ENCODE peak calls at places on chromosomes 5 and 9, in six cellular contexts. G is K562, F is prostate gland, J is erythroblast, X is GM12892, A is A549. I is an unnamed sample.

GRCh38 chr9:107258919-107259318 is 24.2 kb upstream of the RAD23B start:
- DNase-seq in G (no peak), A (no peak), F (no peak), J (no peak), X (no peak), I (no peak)

GRCh38 chr9:101176384-101176783 is 147.9 kb downstream of the PLPPR1 start:
- DNase-seq in A (no peak), X (no peak), G (peak; percentile 15), F (no peak), J (peak; percentile 17), I (peak; percentile 10)

GRCh38 chr9:38423939-38424843 is at the start of gene IGFBPL1:
- DNase-seq in J (peak; percentile 2), A (peak; percentile 79), G (no peak), X (no peak), F (no peak), I (no peak)

GRCh38 chr9:101387871-101388506 is 3.2 kb upstream of the BAAT start:
- DNase-seq in A (no peak), J (peak; percentile 66), G (no peak), X (no peak), F (no peak), I (peak; percentile 58)

GRCh38 chr5:94785111-94785510 is 166.6 kb downstream of the SLF1 start:
- DNase-seq in J (no peak), A (no peak), X (no peak), F (no peak), G (no peak), I (no peak)

GRCh38 chr5:61232490-61232889 is 70.2 kb upstream of the SMIM15 start:
- DNase-seq in A (no peak), X (no peak), J (no peak), F (no peak), G (no peak), I (no peak)

GRCh38 chr5:159210846-159211245 is 1.5 kb upstream of the RNF145 start:
- DNase-seq in X (no peak), G (peak; percentile 20), F (no peak), J (peak; percentile 65), A (no peak), I (no peak)

GRCh38 chr5:99037668-99038067 is 108.9 kb upstream of the CHD1 start:
- DNase-seq in F (no peak), A (no peak), J (no peak), X (no peak), G (no peak), I (no peak)

GRCh38 chr5:11324521-11325289 is 563.7 kb upstream of the DAP start:
- DNase-seq in J (no peak), F (no peak), X (no peak), G (no peak), A (no peak), I (no peak)

GRCh38 chr9:129624168-129624759 is 1.7 kb upstream of the NTMT1 start:
- DNase-seq in F (no peak), X (no peak), A (peak; percentile 79), J (peak; percentile 74), G (peak; percentile 59), I (peak; percentile 45)

GRCh38 chr5:103245773-103246172 is 12.8 kb upstream of the MACIR start:
- DNase-seq in F (no peak), G (no peak), J (no peak), X (no peak), A (no peak), I (no peak)
- TF ChIP-seq POLR2A in F (no peak), G (no peak), J (no peak), X (no peak), A (no peak), I (no peak)

DNA sequence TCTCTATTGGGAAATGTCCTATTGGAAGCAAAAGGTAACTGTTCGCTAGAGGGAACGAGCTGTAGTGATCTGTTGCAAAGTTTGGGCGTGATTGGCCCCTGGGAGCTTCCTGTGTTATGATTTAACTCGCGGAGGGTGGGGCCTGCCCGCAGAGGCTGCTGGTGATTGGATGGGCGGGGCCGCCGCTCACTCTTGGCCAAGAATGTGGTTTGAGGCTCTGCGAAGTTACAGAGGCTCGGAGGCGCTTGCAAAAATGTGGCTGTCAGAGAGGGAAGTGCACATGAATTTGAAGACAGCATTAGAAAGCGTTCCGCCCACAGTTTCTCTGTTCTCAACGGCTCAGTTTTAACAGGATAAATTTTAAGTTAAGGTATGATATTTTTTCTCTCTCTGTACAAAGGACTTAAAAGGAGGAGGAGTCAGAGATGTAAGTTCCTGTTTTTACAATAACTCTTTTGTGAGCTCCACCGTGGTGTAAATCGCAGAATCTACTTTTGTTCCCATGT is 46.9 kb downstream of the CNTRL start:
- DNase-seq in J (peak; percentile 94), F (peak; percentile 99), X (peak; percentile 39), A (peak; percentile 77), G (peak; percentile 90), I (peak; percentile 90)
- TF ChIP-seq POLR2A in J (peak; percentile 38), F (peak; percentile 71), X (peak; percentile 78), A (peak; percentile 25), G (peak; percentile 75), I (peak; percentile 78)

DNA sequence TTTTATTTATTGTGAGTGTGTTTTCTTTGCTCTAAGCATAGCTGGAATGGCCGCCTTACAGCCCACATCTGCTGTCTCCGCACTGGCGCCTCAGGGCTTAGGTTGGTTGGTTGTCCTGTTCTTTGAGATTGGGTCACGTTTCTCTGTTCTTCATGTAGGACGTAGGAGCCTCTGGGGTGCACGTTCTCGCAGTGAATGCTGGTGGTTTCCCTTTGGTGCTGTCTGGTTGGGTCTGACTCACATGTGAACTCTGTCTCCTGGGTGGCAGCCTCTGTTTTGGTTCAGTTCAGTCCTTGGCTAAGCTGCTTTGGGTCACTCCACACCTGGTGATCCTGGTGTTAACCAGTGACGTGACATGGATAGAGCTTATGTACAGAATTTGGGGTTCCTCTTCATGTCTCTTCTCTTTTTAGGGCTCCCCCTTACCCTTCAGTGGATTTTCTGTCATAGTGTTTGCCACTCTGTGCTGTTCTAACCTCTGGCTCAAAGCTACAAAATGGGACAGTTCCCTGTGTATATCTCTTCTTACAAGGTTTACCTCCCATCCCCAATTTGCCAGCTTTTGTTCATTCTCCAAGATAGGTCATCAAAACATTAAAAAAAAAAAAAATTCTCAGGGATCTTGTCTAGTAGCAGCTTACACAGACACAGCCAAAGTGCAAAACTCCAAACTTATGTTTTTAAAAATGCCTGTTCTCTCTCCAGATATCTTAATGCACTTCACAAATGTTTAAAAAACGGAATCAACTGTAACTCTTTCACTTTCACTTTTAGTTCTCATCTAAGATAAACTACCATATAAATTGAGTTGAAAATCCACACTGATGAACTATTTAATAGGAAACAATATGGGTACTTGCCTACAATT is 12.8 kb upstream of the LPCAT1 start:
- DNase-seq in G (no peak), J (no peak), F (no peak), X (peak; percentile 69), A (no peak), I (no peak)
- TF ChIP-seq POLR2A in G (no peak), J (no peak), F (no peak), X (peak; percentile 47), A (no peak), I (no peak)

GRCh38 chr5:126777257-126777973 is 479 bp downstream of the LMNB1 start:
- DNase-seq in G (peak; percentile 42), A (no peak), X (no peak), F (peak; percentile 46), J (peak; percentile 81), I (no peak)

GRCh38 chr5:126778675-126779403 is 1.9 kb downstream of the LMNB1 start:
- DNase-seq in F (no peak), J (peak; percentile 86), A (no peak), X (no peak), G (no peak), I (no peak)

GRCh38 chr5:126780165-126780827 is 3.4 kb downstream of the LMNB1 start:
- DNase-seq in F (peak; percentile 46), G (peak; percentile 53), X (no peak), A (peak; percentile 73), J (peak; percentile 77), I (no peak)

GRCh38 chr5:126776499-126777256 is at the start of gene LMNB1:
- DNase-seq in A (peak; percentile 81), F (peak; percentile 90), X (peak; percentile 75), G (peak; percentile 94), J (peak; percentile 97), I (peak; percentile 93)

DNA sequence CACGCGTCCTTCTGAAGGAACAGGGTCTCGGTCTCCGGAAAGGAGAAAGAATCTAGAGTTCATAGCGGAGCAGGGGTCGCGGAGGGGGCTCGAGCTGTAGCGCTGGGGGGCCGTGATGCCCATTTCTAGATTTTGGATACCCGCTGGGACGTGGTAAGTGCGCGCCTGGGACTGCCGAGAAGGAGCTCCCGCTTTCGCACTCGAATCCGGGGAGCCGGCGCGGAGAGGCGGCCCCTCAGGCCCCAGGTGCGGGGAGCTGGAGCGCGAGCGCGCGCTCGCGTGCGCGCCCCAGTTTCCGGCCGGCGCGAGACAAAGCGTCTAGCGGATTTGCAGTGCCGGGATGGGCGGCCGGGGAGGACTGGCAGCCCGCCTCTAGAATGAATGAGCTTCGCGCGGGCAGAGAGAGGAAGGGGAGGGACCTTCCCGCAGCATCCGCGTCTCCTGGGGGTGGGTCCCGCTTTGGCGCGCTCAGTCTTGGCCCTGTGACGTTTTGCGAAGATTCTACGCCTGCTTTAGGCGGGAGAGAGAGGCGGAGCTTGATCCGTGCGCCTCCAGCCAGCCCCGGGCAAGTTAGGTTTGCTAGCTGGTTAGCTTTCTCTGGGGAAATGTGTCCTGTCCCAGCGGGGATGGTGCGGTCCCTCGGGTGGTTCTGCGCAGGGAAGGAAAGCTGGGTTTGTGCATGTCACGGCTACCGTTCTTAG is 1.2 kb downstream of the LMNB1 start:
- DNase-seq in X (peak; percentile 66), A (peak; percentile 87), J (peak; percentile 96), F (peak; percentile 67), G (peak; percentile 80), I (peak; percentile 85)
- TF ChIP-seq POLR2A in X (peak; percentile 79), A (peak; percentile 33), J (peak; percentile 92), F (peak; percentile 56), G (peak; percentile 92), I (peak; percentile 76)